ENCODE peak calls at places on chromosome 5, in eight cellular contexts. One of them, this sample, is unnamed.

GRCh38 chr5:172834570-172835245 is 657 bp downstream of the ERGIC1 start:
- DNase-seq in AG04450: no peak
- DNase-seq in sciatic nerve: peak; percentile 69
- DNase-seq in myocyte: no peak
- DNase-seq in activated CD4-positive, alpha-beta T cell treated with anti-CD3 and anti-CD28 coated beads, Interleukin-2, amount 50 U/mL, for 4 hours: no peak
- DNase-seq in A172: no peak
- DNase-seq in DMS 273 treated with DMSO at 0.1 percent for 48 hours: no peak
- DNase-seq in HuH-7.5: peak; percentile 52
- DNase-seq in this sample: peak; percentile 51

GRCh38 chr5:11482011-11482410 is 422.2 kb downstream of the CTNND2 start:
- DNase-seq in AG04450: no peak
- DNase-seq in sciatic nerve: no peak
- DNase-seq in myocyte: no peak
- DNase-seq in activated CD4-positive, alpha-beta T cell treated with anti-CD3 and anti-CD28 coated beads, Interleukin-2, amount 50 U/mL, for 4 hours: no peak
- DNase-seq in A172: no peak
- DNase-seq in DMS 273 treated with DMSO at 0.1 percent for 48 hours: no peak
- DNase-seq in HuH-7.5: no peak
- DNase-seq in this sample: no peak

GRCh38 chr5:52774005-52774410 is 13.7 kb upstream of the ITGA1 start:
- DNase-seq in AG04450: no peak
- DNase-seq in sciatic nerve: no peak
- DNase-seq in myocyte: no peak
- DNase-seq in activated CD4-positive, alpha-beta T cell treated with anti-CD3 and anti-CD28 coated beads, Interleukin-2, amount 50 U/mL, for 4 hours: no peak
- DNase-seq in A172: no peak
- DNase-seq in DMS 273 treated with DMSO at 0.1 percent for 48 hours: no peak
- DNase-seq in HuH-7.5: no peak
- DNase-seq in this sample: no peak

GRCh38 chr5:138064526-138064925 is 19.3 kb upstream of the WNT8A start:
- DNase-seq in AG04450: no peak
- DNase-seq in sciatic nerve: no peak
- DNase-seq in myocyte: no peak
- DNase-seq in activated CD4-positive, alpha-beta T cell treated with anti-CD3 and anti-CD28 coated beads, Interleukin-2, amount 50 U/mL, for 4 hours: no peak
- DNase-seq in A172: no peak
- DNase-seq in DMS 273 treated with DMSO at 0.1 percent for 48 hours: no peak
- DNase-seq in HuH-7.5: no peak
- DNase-seq in this sample: no peak

GRCh38 chr5:90909091-90909503 is 350.5 kb downstream of the ADGRV1 start:
- DNase-seq in AG04450: peak; percentile 6
- DNase-seq in sciatic nerve: no peak
- DNase-seq in myocyte: peak; percentile 65
- DNase-seq in activated CD4-positive, alpha-beta T cell treated with anti-CD3 and anti-CD28 coated beads, Interleukin-2, amount 50 U/mL, for 4 hours: no peak
- DNase-seq in A172: no peak
- DNase-seq in DMS 273 treated with DMSO at 0.1 percent for 48 hours: peak; percentile 74
- DNase-seq in HuH-7.5: no peak
- DNase-seq in this sample: no peak

GRCh38 chr5:148776780-148777179 is 49.6 kb upstream of the ADRB2 start:
- DNase-seq in AG04450: peak; percentile 41
- DNase-seq in sciatic nerve: no peak
- DNase-seq in myocyte: peak; percentile 81
- DNase-seq in activated CD4-positive, alpha-beta T cell treated with anti-CD3 and anti-CD28 coated beads, Interleukin-2, amount 50 U/mL, for 4 hours: no peak
- DNase-seq in A172: peak; percentile 94
- DNase-seq in DMS 273 treated with DMSO at 0.1 percent for 48 hours: no peak
- DNase-seq in HuH-7.5: no peak
- DNase-seq in this sample: no peak

GRCh38 chr5:150517272-150518152 is 9.6 kb downstream of the NDST1 start:
- DNase-seq in AG04450: peak; percentile 85
- DNase-seq in sciatic nerve: no peak
- DNase-seq in myocyte: peak; percentile 82
- DNase-seq in activated CD4-positive, alpha-beta T cell treated with anti-CD3 and anti-CD28 coated beads, Interleukin-2, amount 50 U/mL, for 4 hours: no peak
- DNase-seq in A172: peak; percentile 99
- DNase-seq in DMS 273 treated with DMSO at 0.1 percent for 48 hours: no peak
- DNase-seq in HuH-7.5: peak; percentile 68
- DNase-seq in this sample: no peak

GRCh38 chr5:54440456-54440893 is 15.0 kb upstream of the HSPB3 start:
- DNase-seq in AG04450: no peak
- DNase-seq in sciatic nerve: no peak
- DNase-seq in myocyte: no peak
- DNase-seq in activated CD4-positive, alpha-beta T cell treated with anti-CD3 and anti-CD28 coated beads, Interleukin-2, amount 50 U/mL, for 4 hours: no peak
- DNase-seq in A172: no peak
- DNase-seq in DMS 273 treated with DMSO at 0.1 percent for 48 hours: no peak
- DNase-seq in HuH-7.5: no peak
- DNase-seq in this sample: no peak

GRCh38 chr5:3924990-3925389 is 329.4 kb downstream of the IRX1 start:
- DNase-seq in AG04450: no peak
- DNase-seq in sciatic nerve: no peak
- DNase-seq in myocyte: no peak
- DNase-seq in activated CD4-positive, alpha-beta T cell treated with anti-CD3 and anti-CD28 coated beads, Interleukin-2, amount 50 U/mL, for 4 hours: no peak
- DNase-seq in A172: no peak
- DNase-seq in DMS 273 treated with DMSO at 0.1 percent for 48 hours: no peak
- DNase-seq in HuH-7.5: no peak
- DNase-seq in this sample: no peak

GRCh38 chr5:81140942-81141341 is 92.2 kb upstream of the CKMT2 start:
- DNase-seq in AG04450: peak; percentile 32
- DNase-seq in sciatic nerve: peak; percentile 89
- DNase-seq in myocyte: peak; percentile 31
- DNase-seq in activated CD4-positive, alpha-beta T cell treated with anti-CD3 and anti-CD28 coated beads, Interleukin-2, amount 50 U/mL, for 4 hours: no peak
- DNase-seq in A172: no peak
- DNase-seq in DMS 273 treated with DMSO at 0.1 percent for 48 hours: no peak
- DNase-seq in HuH-7.5: no peak
- DNase-seq in this sample: no peak

GRCh38 chr5:83608122-83608521 is 112.5 kb downstream of the HAPLN1 start:
- DNase-seq in AG04450: no peak
- DNase-seq in sciatic nerve: no peak
- DNase-seq in myocyte: peak; percentile 69
- DNase-seq in activated CD4-positive, alpha-beta T cell treated with anti-CD3 and anti-CD28 coated beads, Interleukin-2, amount 50 U/mL, for 4 hours: no peak
- DNase-seq in A172: peak; percentile 55
- DNase-seq in DMS 273 treated with DMSO at 0.1 percent for 48 hours: peak; percentile 15
- DNase-seq in HuH-7.5: peak; percentile 9
- DNase-seq in this sample: peak; percentile 63

GRCh38 chr5:138773215-138773614 is 20.0 kb downstream of the CTNNA1 start:
- DNase-seq in AG04450: no peak
- DNase-seq in sciatic nerve: no peak
- DNase-seq in myocyte: no peak
- DNase-seq in activated CD4-positive, alpha-beta T cell treated with anti-CD3 and anti-CD28 coated beads, Interleukin-2, amount 50 U/mL, for 4 hours: no peak
- DNase-seq in A172: no peak
- DNase-seq in DMS 273 treated with DMSO at 0.1 percent for 48 hours: no peak
- DNase-seq in HuH-7.5: no peak
- DNase-seq in this sample: no peak

GRCh38 chr5:68406767-68407232 is 191.2 kb downstream of the PIK3R1 start:
- DNase-seq in AG04450: no peak
- DNase-seq in sciatic nerve: no peak
- DNase-seq in myocyte: no peak
- DNase-seq in activated CD4-positive, alpha-beta T cell treated with anti-CD3 and anti-CD28 coated beads, Interleukin-2, amount 50 U/mL, for 4 hours: no peak
- DNase-seq in A172: no peak
- DNase-seq in DMS 273 treated with DMSO at 0.1 percent for 48 hours: no peak
- DNase-seq in HuH-7.5: peak; percentile 12
- DNase-seq in this sample: no peak

GRCh38 chr5:80793354-80793753 is 138.6 kb upstream of the DHFR start:
- DNase-seq in AG04450: no peak
- DNase-seq in sciatic nerve: no peak
- DNase-seq in myocyte: no peak
- DNase-seq in activated CD4-positive, alpha-beta T cell treated with anti-CD3 and anti-CD28 coated beads, Interleukin-2, amount 50 U/mL, for 4 hours: no peak
- DNase-seq in A172: no peak
- DNase-seq in DMS 273 treated with DMSO at 0.1 percent for 48 hours: no peak
- DNase-seq in HuH-7.5: no peak
- DNase-seq in this sample: no peak

GRCh38 chr5:171483453-171484177 is 64.2 kb downstream of the FGF18 start:
- DNase-seq in AG04450: peak; percentile 59
- DNase-seq in sciatic nerve: peak; percentile 88
- DNase-seq in myocyte: no peak
- DNase-seq in activated CD4-positive, alpha-beta T cell treated with anti-CD3 and anti-CD28 coated beads, Interleukin-2, amount 50 U/mL, for 4 hours: no peak
- DNase-seq in A172: no peak
- DNase-seq in DMS 273 treated with DMSO at 0.1 percent for 48 hours: no peak
- DNase-seq in HuH-7.5: no peak
- DNase-seq in this sample: no peak

GRCh38 chr5:41891066-41891707 is 13.0 kb upstream of the RIMOC1 start:
- DNase-seq in AG04450: no peak
- DNase-seq in sciatic nerve: no peak
- DNase-seq in myocyte: no peak
- DNase-seq in activated CD4-positive, alpha-beta T cell treated with anti-CD3 and anti-CD28 coated beads, Interleukin-2, amount 50 U/mL, for 4 hours: no peak
- DNase-seq in A172: no peak
- DNase-seq in DMS 273 treated with DMSO at 0.1 percent for 48 hours: no peak
- DNase-seq in HuH-7.5: no peak
- DNase-seq in this sample: no peak

GRCh38 chr5:111069839-111070238 is 1.7 kb upstream of the TSLP start:
- DNase-seq in AG04450: peak; percentile 59
- DNase-seq in sciatic nerve: no peak
- DNase-seq in myocyte: peak; percentile 39
- DNase-seq in activated CD4-positive, alpha-beta T cell treated with anti-CD3 and anti-CD28 coated beads, Interleukin-2, amount 50 U/mL, for 4 hours: no peak
- DNase-seq in A172: no peak
- DNase-seq in DMS 273 treated with DMSO at 0.1 percent for 48 hours: no peak
- DNase-seq in HuH-7.5: no peak
- DNase-seq in this sample: no peak

GRCh38 chr5:138696501-138696900 is 56.7 kb upstream of the CTNNA1 start:
- DNase-seq in AG04450: peak; percentile 51
- DNase-seq in sciatic nerve: no peak
- DNase-seq in myocyte: peak; percentile 70
- DNase-seq in activated CD4-positive, alpha-beta T cell treated with anti-CD3 and anti-CD28 coated beads, Interleukin-2, amount 50 U/mL, for 4 hours: no peak
- DNase-seq in A172: peak; percentile 98
- DNase-seq in DMS 273 treated with DMSO at 0.1 percent for 48 hours: no peak
- DNase-seq in HuH-7.5: no peak
- DNase-seq in this sample: no peak

GRCh38 chr5:142847898-142848790 is 78.0 kb downstream of the ARHGAP26 start:
- DNase-seq in AG04450: no peak
- DNase-seq in sciatic nerve: no peak
- DNase-seq in myocyte: peak; percentile 24
- DNase-seq in activated CD4-positive, alpha-beta T cell treated with anti-CD3 and anti-CD28 coated beads, Interleukin-2, amount 50 U/mL, for 4 hours: no peak
- DNase-seq in A172: no peak
- DNase-seq in DMS 273 treated with DMSO at 0.1 percent for 48 hours: no peak
- DNase-seq in HuH-7.5: no peak
- DNase-seq in this sample: no peak

GRCh38 chr5:63025679-63026078 is 447.1 kb downstream of the LRRC70 start:
- DNase-seq in AG04450: no peak
- DNase-seq in sciatic nerve: no peak
- DNase-seq in myocyte: no peak
- DNase-seq in activated CD4-positive, alpha-beta T cell treated with anti-CD3 and anti-CD28 coated beads, Interleukin-2, amount 50 U/mL, for 4 hours: no peak
- DNase-seq in A172: no peak
- DNase-seq in DMS 273 treated with DMSO at 0.1 percent for 48 hours: no peak
- DNase-seq in HuH-7.5: no peak
- DNase-seq in this sample: no peak

GRCh38 chr5:597871-598563 is 14.1 kb upstream of the CEP72 start:
- DNase-seq in AG04450: no peak
- DNase-seq in sciatic nerve: no peak
- DNase-seq in myocyte: no peak
- DNase-seq in activated CD4-positive, alpha-beta T cell treated with anti-CD3 and anti-CD28 coated beads, Interleukin-2, amount 50 U/mL, for 4 hours: no peak
- DNase-seq in A172: no peak
- DNase-seq in DMS 273 treated with DMSO at 0.1 percent for 48 hours: no peak
- DNase-seq in HuH-7.5: no peak
- DNase-seq in this sample: no peak

GRCh38 chr5:43772601-43773031 is 169.6 kb downstream of the NNT start:
- DNase-seq in AG04450: no peak
- DNase-seq in sciatic nerve: no peak
- DNase-seq in myocyte: no peak
- DNase-seq in activated CD4-positive, alpha-beta T cell treated with anti-CD3 and anti-CD28 coated beads, Interleukin-2, amount 50 U/mL, for 4 hours: no peak
- DNase-seq in A172: peak; percentile 83
- DNase-seq in DMS 273 treated with DMSO at 0.1 percent for 48 hours: no peak
- DNase-seq in HuH-7.5: no peak
- DNase-seq in this sample: no peak

GRCh38 chr5:34013547-34013946 is 5.7 kb upstream of the AMACR start:
- DNase-seq in AG04450: no peak
- DNase-seq in sciatic nerve: no peak
- DNase-seq in myocyte: no peak
- DNase-seq in activated CD4-positive, alpha-beta T cell treated with anti-CD3 and anti-CD28 coated beads, Interleukin-2, amount 50 U/mL, for 4 hours: no peak
- DNase-seq in A172: no peak
- DNase-seq in DMS 273 treated with DMSO at 0.1 percent for 48 hours: no peak
- DNase-seq in HuH-7.5: no peak
- DNase-seq in this sample: no peak

GRCh38 chr5:112616812-112617547 is 120.7 kb upstream of the APC start:
- DNase-seq in AG04450: no peak
- DNase-seq in sciatic nerve: no peak
- DNase-seq in myocyte: peak; percentile 30
- DNase-seq in activated CD4-positive, alpha-beta T cell treated with anti-CD3 and anti-CD28 coated beads, Interleukin-2, amount 50 U/mL, for 4 hours: no peak
- DNase-seq in A172: no peak
- DNase-seq in DMS 273 treated with DMSO at 0.1 percent for 48 hours: no peak
- DNase-seq in HuH-7.5: no peak
- DNase-seq in this sample: no peak

GRCh38 chr5:12100542-12100941 is 196.3 kb upstream of the CTNND2 start:
- DNase-seq in AG04450: no peak
- DNase-seq in sciatic nerve: no peak
- DNase-seq in myocyte: no peak
- DNase-seq in activated CD4-positive, alpha-beta T cell treated with anti-CD3 and anti-CD28 coated beads, Interleukin-2, amount 50 U/mL, for 4 hours: no peak
- DNase-seq in A172: no peak
- DNase-seq in DMS 273 treated with DMSO at 0.1 percent for 48 hours: no peak
- DNase-seq in HuH-7.5: no peak
- DNase-seq in this sample: no peak

GRCh38 chr5:147384346-147385193 is 125.3 kb downstream of the DPYSL3 start:
- DNase-seq in AG04450: no peak
- DNase-seq in sciatic nerve: no peak
- DNase-seq in myocyte: no peak
- DNase-seq in activated CD4-positive, alpha-beta T cell treated with anti-CD3 and anti-CD28 coated beads, Interleukin-2, amount 50 U/mL, for 4 hours: no peak
- DNase-seq in A172: peak; percentile 60
- DNase-seq in DMS 273 treated with DMSO at 0.1 percent for 48 hours: no peak
- DNase-seq in HuH-7.5: no peak
- DNase-seq in this sample: no peak

GRCh38 chr5:175709276-175709781 is 51.5 kb downstream of the HRH2 start:
- DNase-seq in AG04450: no peak
- DNase-seq in sciatic nerve: peak; percentile 42
- DNase-seq in myocyte: no peak
- DNase-seq in activated CD4-positive, alpha-beta T cell treated with anti-CD3 and anti-CD28 coated beads, Interleukin-2, amount 50 U/mL, for 4 hours: no peak
- DNase-seq in A172: no peak
- DNase-seq in DMS 273 treated with DMSO at 0.1 percent for 48 hours: no peak
- DNase-seq in HuH-7.5: no peak
- DNase-seq in this sample: peak; percentile 6

GRCh38 chr5:50440651-50441478 is at the start of gene EMB:
- DNase-seq in AG04450: no peak
- DNase-seq in sciatic nerve: peak; percentile 66
- DNase-seq in myocyte: peak; percentile 67
- DNase-seq in activated CD4-positive, alpha-beta T cell treated with anti-CD3 and anti-CD28 coated beads, Interleukin-2, amount 50 U/mL, for 4 hours: peak; percentile 73
- DNase-seq in A172: no peak
- DNase-seq in DMS 273 treated with DMSO at 0.1 percent for 48 hours: no peak
- DNase-seq in HuH-7.5: peak; percentile 14
- DNase-seq in this sample: peak; percentile 84

GRCh38 chr5:132498686-132499271 is 8.2 kb upstream of the IRF1 start:
- DNase-seq in AG04450: no peak
- DNase-seq in sciatic nerve: no peak
- DNase-seq in myocyte: peak; percentile 92
- DNase-seq in activated CD4-positive, alpha-beta T cell treated with anti-CD3 and anti-CD28 coated beads, Interleukin-2, amount 50 U/mL, for 4 hours: no peak
- DNase-seq in A172: peak; percentile 75
- DNase-seq in DMS 273 treated with DMSO at 0.1 percent for 48 hours: no peak
- DNase-seq in HuH-7.5: no peak
- DNase-seq in this sample: no peak

GRCh38 chr5:39093351-39093749 is 19.2 kb upstream of the RICTOR start:
- DNase-seq in AG04450: no peak
- DNase-seq in sciatic nerve: no peak
- DNase-seq in myocyte: no peak
- DNase-seq in activated CD4-positive, alpha-beta T cell treated with anti-CD3 and anti-CD28 coated beads, Interleukin-2, amount 50 U/mL, for 4 hours: no peak
- DNase-seq in A172: peak; percentile 25
- DNase-seq in DMS 273 treated with DMSO at 0.1 percent for 48 hours: no peak
- DNase-seq in HuH-7.5: no peak
- DNase-seq in this sample: no peak

GRCh38 chr5:172044631-172045314 is 38.3 kb upstream of the FBXW11 start:
- DNase-seq in AG04450: no peak
- DNase-seq in sciatic nerve: no peak
- DNase-seq in myocyte: peak; percentile 9
- DNase-seq in activated CD4-positive, alpha-beta T cell treated with anti-CD3 and anti-CD28 coated beads, Interleukin-2, amount 50 U/mL, for 4 hours: no peak
- DNase-seq in A172: no peak
- DNase-seq in DMS 273 treated with DMSO at 0.1 percent for 48 hours: no peak
- DNase-seq in HuH-7.5: no peak
- DNase-seq in this sample: no peak

GRCh38 chr5:43773032-43773830 is 170.3 kb downstream of the NNT start:
- DNase-seq in AG04450: peak; percentile 43
- DNase-seq in sciatic nerve: no peak
- DNase-seq in myocyte: peak; percentile 26
- DNase-seq in activated CD4-positive, alpha-beta T cell treated with anti-CD3 and anti-CD28 coated beads, Interleukin-2, amount 50 U/mL, for 4 hours: no peak
- DNase-seq in A172: peak; percentile 88
- DNase-seq in DMS 273 treated with DMSO at 0.1 percent for 48 hours: no peak
- DNase-seq in HuH-7.5: no peak
- DNase-seq in this sample: no peak

GRCh38 chr5:124979174-124979573 is 232.7 kb upstream of the ZNF608 start:
- DNase-seq in AG04450: no peak
- DNase-seq in sciatic nerve: no peak
- DNase-seq in myocyte: no peak
- DNase-seq in activated CD4-positive, alpha-beta T cell treated with anti-CD3 and anti-CD28 coated beads, Interleukin-2, amount 50 U/mL, for 4 hours: no peak
- DNase-seq in A172: no peak
- DNase-seq in DMS 273 treated with DMSO at 0.1 percent for 48 hours: no peak
- DNase-seq in HuH-7.5: no peak
- DNase-seq in this sample: peak; percentile 26